ENCODE peak calls at places on chromosomes 4 and X, in five cellular contexts. L is spleen, F is GM12891, P is esophagus muscularis mucosa, H is H1. G is an unnamed sample.

GRCh38 chrX:78997870-78998558 is 52.8 kb downstream of the P2RY10 start:
- DNase-seq in H (no peak), L (no peak), F (no peak), P (no peak), G (no peak)

GRCh38 chr4:119785963-119786362 is 157.4 kb upstream of the PDE5A start:
- DNase-seq in P (no peak), F (no peak), H (no peak), L (no peak), G (no peak)

GRCh38 chrX:43064096-43064495 is 286.1 kb upstream of the PPP1R2C start:
- DNase-seq in F (no peak), P (no peak), H (no peak), L (no peak), G (no peak)

GRCh38 chr4:118835896-118836762 is at the start of gene SEC24D:
- DNase-seq in H (peak; percentile 95), P (peak; percentile 94), L (peak; percentile 97), F (peak; percentile 89), G (no peak)

GRCh38 chr4:159498371-159499115 is 395.7 kb downstream of the RAPGEF2 start:
- DNase-seq in L (no peak), F (no peak), P (no peak), H (no peak), G (no peak)

GRCh38 chr4:149645790-149646189 is 169.9 kb downstream of the IQCM start:
- DNase-seq in P (no peak), L (no peak), F (no peak), H (peak; percentile 51), G (no peak)

GRCh38 chr4:35925806-35926205 is 318.5 kb downstream of the ARAP2 start:
- DNase-seq in H (no peak), P (no peak), L (no peak), F (no peak), G (no peak)

GRCh38 chr4:91325495-91325894 is 978.3 kb upstream of the GRID2 start:
- DNase-seq in P (no peak), L (no peak), H (no peak), F (no peak), G (no peak)

GRCh38 chr4:113587156-113587555 is 174.4 kb downstream of the CAMK2D start:
- DNase-seq in F (no peak), P (no peak), L (no peak), H (no peak), G (no peak)

GRCh38 chr4:113587640-113588275 is 173.8 kb downstream of the CAMK2D start:
- DNase-seq in H (no peak), F (no peak), L (no peak), P (no peak), G (no peak)

GRCh38 chr4:113586072-113586471 is 175.5 kb downstream of the CAMK2D start:
- DNase-seq in H (no peak), L (no peak), P (no peak), F (no peak), G (no peak)

GRCh38 chr4:113582737-113583136 is 178.8 kb downstream of the CAMK2D start:
- DNase-seq in F (no peak), L (no peak), H (no peak), P (no peak), G (no peak)

DNA sequence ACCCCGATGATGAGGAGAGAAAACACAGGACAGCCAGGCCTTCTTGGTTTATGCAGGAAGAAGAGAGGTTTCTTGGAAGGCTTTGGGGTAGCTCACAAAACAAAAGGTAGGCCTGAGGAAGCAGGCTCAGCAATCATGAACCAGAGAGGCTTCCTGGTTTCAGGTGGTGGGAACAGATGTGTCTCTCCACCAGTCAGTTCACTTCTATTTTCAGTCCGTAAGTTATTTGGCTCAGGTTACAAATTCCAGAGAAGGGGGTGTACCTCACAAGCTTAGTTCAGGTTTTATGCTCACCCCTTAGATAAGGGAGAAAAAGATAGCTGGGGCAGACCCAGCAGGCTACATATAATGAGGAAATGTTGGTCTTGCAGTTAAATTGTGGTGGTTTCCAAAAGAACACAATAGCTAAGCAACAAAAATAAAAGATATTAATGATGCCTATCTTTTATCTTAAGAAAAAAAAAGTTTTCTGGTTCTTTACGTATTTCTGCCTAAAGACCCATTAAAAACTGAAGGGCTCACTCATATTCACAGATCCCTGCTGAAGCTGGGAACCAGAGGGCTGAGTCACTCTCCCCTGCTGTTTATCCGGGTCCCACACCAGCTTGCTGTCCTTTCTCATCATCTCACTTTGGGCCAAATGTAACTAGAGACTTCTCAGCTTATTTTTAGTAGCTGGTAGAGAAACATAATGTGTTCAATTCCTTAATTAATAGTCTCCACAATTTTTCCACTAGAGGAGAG is 177.0 kb downstream of the CAMK2D start:
- DNase-seq in F (no peak), P (no peak), L (no peak), H (no peak), G (no peak)
- TF ChIP-seq POLR2AphosphoS5 in F (no peak), P (no peak), L (no peak), H (no peak), G (no peak)

DNA sequence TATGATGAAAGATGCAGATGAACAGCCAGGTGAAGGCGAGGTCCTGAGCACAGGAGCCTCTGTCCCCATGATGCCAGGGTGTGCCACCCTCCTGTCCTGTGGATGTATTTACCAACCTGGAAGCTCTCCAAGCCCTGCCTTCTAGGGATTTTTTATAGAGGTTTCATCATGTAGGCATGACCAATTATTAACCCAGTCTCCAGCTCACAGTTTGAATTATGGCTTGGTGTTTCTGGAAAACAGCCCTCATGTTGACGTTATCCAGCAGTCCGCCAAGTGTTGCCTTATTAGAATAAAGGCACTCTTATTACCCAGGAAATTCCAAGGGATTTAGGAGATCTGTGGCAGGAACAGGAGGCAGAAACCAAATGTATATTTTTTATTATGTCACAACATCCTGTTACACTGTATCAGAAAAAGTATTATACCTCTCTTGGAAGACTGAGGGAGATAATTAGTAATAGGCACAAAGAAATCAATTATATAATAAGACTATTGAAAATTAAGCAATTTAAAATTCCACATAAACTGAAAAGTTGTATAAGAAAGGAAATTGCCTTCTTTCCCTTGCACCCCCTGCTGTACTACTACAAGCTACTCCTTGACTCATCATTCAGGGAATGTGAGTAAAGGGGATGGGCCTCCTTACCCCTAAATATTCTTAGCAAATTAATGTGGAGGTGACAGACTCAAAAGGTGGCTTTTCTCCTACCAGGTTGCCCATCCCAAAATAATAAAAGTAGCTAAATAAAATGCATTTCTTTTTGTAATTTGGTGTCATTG is 129.6 kb downstream of the ZNF330 start:
- DNase-seq in H (no peak), L (no peak), P (no peak), F (no peak), G (no peak)
- TF ChIP-seq POLR2AphosphoS5 in H (no peak), L (no peak), P (no peak), F (no peak), G (peak; percentile 29)

GRCh38 chr4:133148690-133149363 is at the start of gene PCDH10:
- DNase-seq in F (peak; percentile 25), H (peak; percentile 99), L (peak; percentile 80), P (peak; percentile 97), G (peak; percentile 90)
- TF ChIP-seq POLR2AphosphoS5 in F (no peak), H (peak; percentile 76), L (peak; percentile 76), P (peak; percentile 73), G (peak; percentile 47)

GRCh38 chr4:87030606-87031441 is 96.0 kb downstream of the AFF1 start:
- DNase-seq in P (peak; percentile 79), H (no peak), F (no peak), L (no peak), G (no peak)
- TF ChIP-seq POLR2AphosphoS5 in P (no peak), H (no peak), F (no peak), L (no peak), G (no peak)

G was measured in vagina.